ENCODE peak calls at places on chromosomes 7 and 10, in eight cellular contexts. One of them, this sample, is unnamed.
A peak's percentile ranks its signal among the peaks of the same experiment; 100 is the strongest.

GRCh38 chr7:100157334-100158228 is 942 bp downstream of the TRAPPC14 start:
- DNase-seq in HepG2: peak; percentile 85
- DNase-seq in vagina: no peak
- DNase-seq in HCT116: no peak
- DNase-seq in breast epithelium: no peak
- DNase-seq in stomach: no peak
- DNase-seq in IMR-90: peak; percentile 64
- DNase-seq in adrenal gland: peak; percentile 59
- DNase-seq in this sample: no peak

GRCh38 chr7:156028521-156028920 is 216.3 kb upstream of the SHH start:
- DNase-seq in HCT116: no peak
- DNase-seq in IMR-90: no peak
- DNase-seq in breast epithelium: no peak
- DNase-seq in HepG2: no peak
- DNase-seq in adrenal gland: no peak
- DNase-seq in vagina: no peak
- DNase-seq in stomach: no peak
- DNase-seq in this sample: no peak

GRCh38 chr10:126455036-126455765 is 66.9 kb upstream of the ADAM12 start:
- DNase-seq in stomach: no peak
- DNase-seq in vagina: no peak
- DNase-seq in HCT116: no peak
- DNase-seq in HepG2: no peak
- DNase-seq in breast epithelium: no peak
- DNase-seq in IMR-90: no peak
- DNase-seq in adrenal gland: no peak
- DNase-seq in this sample: no peak

GRCh38 chr7:129830949-129831348 is 121.8 kb downstream of the UBE2H start:
- DNase-seq in stomach: no peak
- DNase-seq in adrenal gland: no peak
- DNase-seq in IMR-90: no peak
- DNase-seq in breast epithelium: no peak
- DNase-seq in vagina: no peak
- DNase-seq in HepG2: no peak
- DNase-seq in HCT116: no peak
- DNase-seq in this sample: no peak

GRCh38 chr7:325051-325798 is 35.3 kb downstream of the FOXL3 start:
- DNase-seq in IMR-90: no peak
- DNase-seq in adrenal gland: no peak
- DNase-seq in stomach: no peak
- DNase-seq in HCT116: no peak
- DNase-seq in vagina: no peak
- DNase-seq in HepG2: no peak
- DNase-seq in breast epithelium: no peak
- DNase-seq in this sample: no peak

GRCh38 chr7:148395990-148396716 is 194.4 kb upstream of the C7orf33 start:
- DNase-seq in vagina: no peak
- DNase-seq in IMR-90: no peak
- DNase-seq in breast epithelium: no peak
- DNase-seq in adrenal gland: no peak
- DNase-seq in HepG2: no peak
- DNase-seq in HCT116: no peak
- DNase-seq in stomach: no peak
- DNase-seq in this sample: no peak

GRCh38 chr7:156113733-156114132 is 301.5 kb upstream of the SHH start:
- DNase-seq in IMR-90: no peak
- DNase-seq in HepG2: no peak
- DNase-seq in stomach: no peak
- DNase-seq in adrenal gland: no peak
- DNase-seq in vagina: peak; percentile 46
- DNase-seq in breast epithelium: no peak
- DNase-seq in HCT116: no peak
- DNase-seq in this sample: no peak

GRCh38 chr7:108203433-108204002 is 73.4 kb upstream of the LAMB4 start:
- DNase-seq in vagina: no peak
- DNase-seq in IMR-90: no peak
- DNase-seq in HCT116: no peak
- DNase-seq in breast epithelium: no peak
- DNase-seq in HepG2: no peak
- DNase-seq in adrenal gland: no peak
- DNase-seq in stomach: no peak
- DNase-seq in this sample: no peak

GRCh38 chr7:84913731-84914130 is 273.1 kb downstream of the SEMA3D start:
- DNase-seq in HepG2: no peak
- DNase-seq in vagina: no peak
- DNase-seq in HCT116: no peak
- DNase-seq in stomach: no peak
- DNase-seq in IMR-90: peak; percentile 66
- DNase-seq in breast epithelium: no peak
- DNase-seq in adrenal gland: no peak
- DNase-seq in this sample: no peak

GRCh38 chr7:70294512-70294911 is 696.2 kb downstream of the AUTS2 start:
- DNase-seq in breast epithelium: no peak
- DNase-seq in vagina: no peak
- DNase-seq in IMR-90: no peak
- DNase-seq in HCT116: no peak
- DNase-seq in adrenal gland: no peak
- DNase-seq in stomach: no peak
- DNase-seq in HepG2: no peak
- DNase-seq in this sample: no peak

GRCh38 chr10:48399056-48399541 is 92.6 kb downstream of the MAPK8 start:
- DNase-seq in stomach: no peak
- DNase-seq in HepG2: no peak
- DNase-seq in vagina: no peak
- DNase-seq in adrenal gland: peak; percentile 28
- DNase-seq in HCT116: no peak
- DNase-seq in IMR-90: no peak
- DNase-seq in breast epithelium: no peak
- DNase-seq in this sample: no peak

GRCh38 chr7:124764847-124765400 is 668 bp downstream of the GPR37 start:
- DNase-seq in breast epithelium: peak; percentile 53
- DNase-seq in HepG2: no peak
- DNase-seq in adrenal gland: no peak
- DNase-seq in HCT116: no peak
- DNase-seq in IMR-90: peak; percentile 5
- DNase-seq in vagina: no peak
- DNase-seq in stomach: peak; percentile 35
- DNase-seq in this sample: peak; percentile 56

GRCh38 chr7:106853250-106853908 is 11.7 kb upstream of the PIK3CG start:
- DNase-seq in IMR-90: no peak
- DNase-seq in HepG2: no peak
- DNase-seq in stomach: no peak
- DNase-seq in adrenal gland: no peak
- DNase-seq in breast epithelium: no peak
- DNase-seq in HCT116: no peak
- DNase-seq in vagina: no peak
- DNase-seq in this sample: no peak

GRCh38 chr10:53476650-53477312 is 704.2 kb upstream of the MBL2 start:
- DNase-seq in breast epithelium: no peak
- DNase-seq in IMR-90: no peak
- DNase-seq in adrenal gland: no peak
- DNase-seq in stomach: no peak
- DNase-seq in HepG2: no peak
- DNase-seq in vagina: no peak
- DNase-seq in HCT116: no peak
- DNase-seq in this sample: no peak

GRCh38 chr10:33377658-33378025 is 43.2 kb upstream of the NRP1 start:
- DNase-seq in adrenal gland: no peak
- DNase-seq in HCT116: peak; percentile 10
- DNase-seq in breast epithelium: no peak
- DNase-seq in IMR-90: peak; percentile 48
- DNase-seq in vagina: no peak
- DNase-seq in stomach: no peak
- DNase-seq in HepG2: no peak
- DNase-seq in this sample: no peak

GRCh38 chr7:76047305-76047810 is 442 bp downstream of the STYXL1 start:
- DNase-seq in vagina: no peak
- DNase-seq in stomach: no peak
- DNase-seq in IMR-90: no peak
- DNase-seq in adrenal gland: no peak
- DNase-seq in HepG2: no peak
- DNase-seq in breast epithelium: no peak
- DNase-seq in HCT116: no peak
- DNase-seq in this sample: no peak

GRCh38 chr10:44895280-44895679 is 15.9 kb upstream of the TMEM72 start:
- DNase-seq in vagina: no peak
- DNase-seq in IMR-90: no peak
- DNase-seq in breast epithelium: no peak
- DNase-seq in stomach: no peak
- DNase-seq in adrenal gland: no peak
- DNase-seq in HCT116: no peak
- DNase-seq in HepG2: no peak
- DNase-seq in this sample: no peak

GRCh38 chr7:74138945-74139843 is 35.0 kb upstream of the EIF4H start:
- DNase-seq in HepG2: no peak
- DNase-seq in stomach: no peak
- DNase-seq in adrenal gland: no peak
- DNase-seq in vagina: no peak
- DNase-seq in HCT116: no peak
- DNase-seq in breast epithelium: no peak
- DNase-seq in IMR-90: no peak
- DNase-seq in this sample: no peak

GRCh38 chr10:127587668-127588395 is 38.7 kb downstream of the NPS start:
- DNase-seq in HepG2: no peak
- DNase-seq in IMR-90: no peak
- DNase-seq in breast epithelium: no peak
- DNase-seq in HCT116: no peak
- DNase-seq in adrenal gland: no peak
- DNase-seq in stomach: no peak
- DNase-seq in vagina: no peak
- DNase-seq in this sample: no peak

GRCh38 chr10:75404335-75405200 is 3.0 kb upstream of the ZNF503 start:
- DNase-seq in HCT116: no peak
- DNase-seq in IMR-90: no peak
- DNase-seq in breast epithelium: peak; percentile 54
- DNase-seq in stomach: peak; percentile 56
- DNase-seq in HepG2: peak; percentile 67
- DNase-seq in adrenal gland: peak; percentile 79
- DNase-seq in vagina: no peak
- DNase-seq in this sample: peak; percentile 42

GRCh38 chr10:72171175-72171630 is 44.6 kb upstream of the ANAPC16 start:
- DNase-seq in vagina: no peak
- DNase-seq in stomach: peak; percentile 70
- DNase-seq in breast epithelium: peak; percentile 59
- DNase-seq in HepG2: peak; percentile 17
- DNase-seq in HCT116: peak; percentile 92
- DNase-seq in adrenal gland: peak; percentile 54
- DNase-seq in IMR-90: peak; percentile 68
- DNase-seq in this sample: no peak

GRCh38 chr10:30176182-30176581 is 116.8 kb upstream of the JCAD start:
- DNase-seq in breast epithelium: no peak
- DNase-seq in stomach: no peak
- DNase-seq in adrenal gland: no peak
- DNase-seq in vagina: no peak
- DNase-seq in HCT116: no peak
- DNase-seq in IMR-90: peak; percentile 83
- DNase-seq in HepG2: no peak
- DNase-seq in this sample: no peak

GRCh38 chr10:70753841-70754621 is 31.1 kb downstream of the TBATA start:
- DNase-seq in adrenal gland: no peak
- DNase-seq in IMR-90: peak; percentile 6
- DNase-seq in vagina: no peak
- DNase-seq in stomach: no peak
- DNase-seq in HepG2: no peak
- DNase-seq in HCT116: no peak
- DNase-seq in breast epithelium: no peak
- DNase-seq in this sample: no peak

GRCh38 chr10:17735166-17735941 is 16.6 kb upstream of the TMEM236 start:
- DNase-seq in breast epithelium: no peak
- DNase-seq in stomach: peak; percentile 76
- DNase-seq in adrenal gland: peak; percentile 61
- DNase-seq in HCT116: no peak
- DNase-seq in IMR-90: no peak
- DNase-seq in HepG2: no peak
- DNase-seq in vagina: no peak
- DNase-seq in this sample: no peak
- TF ChIP-seq POLR2A in breast epithelium: no peak
- TF ChIP-seq POLR2A in stomach: no peak
- TF ChIP-seq POLR2A in adrenal gland: no peak
- TF ChIP-seq POLR2A in HCT116: no peak
- TF ChIP-seq POLR2A in IMR-90: no peak
- TF ChIP-seq POLR2A in HepG2: no peak
- TF ChIP-seq POLR2A in vagina: no peak
- TF ChIP-seq POLR2A in this sample: no peak

GRCh38 chr10:46022978-46023702 is 7.3 kb downstream of the NCOA4 start:
- DNase-seq in HCT116: peak; percentile 74
- DNase-seq in breast epithelium: peak; percentile 80
- DNase-seq in stomach: peak; percentile 91
- DNase-seq in HepG2: peak; percentile 92
- DNase-seq in adrenal gland: peak; percentile 96
- DNase-seq in vagina: no peak
- DNase-seq in IMR-90: peak; percentile 93
- DNase-seq in this sample: peak; percentile 99
- TF ChIP-seq POLR2A in HCT116: no peak
- TF ChIP-seq POLR2A in breast epithelium: no peak
- TF ChIP-seq POLR2A in stomach: no peak
- TF ChIP-seq POLR2A in HepG2: peak; percentile 97
- TF ChIP-seq POLR2A in adrenal gland: peak; percentile 48
- TF ChIP-seq POLR2A in vagina: no peak
- TF ChIP-seq POLR2A in IMR-90: peak; percentile 68
- TF ChIP-seq POLR2A in this sample: peak; percentile 94

GRCh38 chr10:22003111-22003963 is at the start of gene DNAJC1:
- DNase-seq in HCT116: peak; percentile 87
- DNase-seq in stomach: peak; percentile 99
- DNase-seq in vagina: no peak
- DNase-seq in breast epithelium: peak; percentile 98
- DNase-seq in adrenal gland: peak; percentile 98
- DNase-seq in IMR-90: peak; percentile 90
- DNase-seq in HepG2: peak; percentile 92
- DNase-seq in this sample: peak; percentile 99
- TF ChIP-seq POLR2A in HCT116: peak; percentile 52
- TF ChIP-seq POLR2A in stomach: peak; percentile 75
- TF ChIP-seq POLR2A in vagina: no peak
- TF ChIP-seq POLR2A in breast epithelium: no peak
- TF ChIP-seq POLR2A in adrenal gland: peak; percentile 63
- TF ChIP-seq POLR2A in IMR-90: peak; percentile 62
- TF ChIP-seq POLR2A in HepG2: peak; percentile 77
- TF ChIP-seq POLR2A in this sample: peak; percentile 95

DNA sequence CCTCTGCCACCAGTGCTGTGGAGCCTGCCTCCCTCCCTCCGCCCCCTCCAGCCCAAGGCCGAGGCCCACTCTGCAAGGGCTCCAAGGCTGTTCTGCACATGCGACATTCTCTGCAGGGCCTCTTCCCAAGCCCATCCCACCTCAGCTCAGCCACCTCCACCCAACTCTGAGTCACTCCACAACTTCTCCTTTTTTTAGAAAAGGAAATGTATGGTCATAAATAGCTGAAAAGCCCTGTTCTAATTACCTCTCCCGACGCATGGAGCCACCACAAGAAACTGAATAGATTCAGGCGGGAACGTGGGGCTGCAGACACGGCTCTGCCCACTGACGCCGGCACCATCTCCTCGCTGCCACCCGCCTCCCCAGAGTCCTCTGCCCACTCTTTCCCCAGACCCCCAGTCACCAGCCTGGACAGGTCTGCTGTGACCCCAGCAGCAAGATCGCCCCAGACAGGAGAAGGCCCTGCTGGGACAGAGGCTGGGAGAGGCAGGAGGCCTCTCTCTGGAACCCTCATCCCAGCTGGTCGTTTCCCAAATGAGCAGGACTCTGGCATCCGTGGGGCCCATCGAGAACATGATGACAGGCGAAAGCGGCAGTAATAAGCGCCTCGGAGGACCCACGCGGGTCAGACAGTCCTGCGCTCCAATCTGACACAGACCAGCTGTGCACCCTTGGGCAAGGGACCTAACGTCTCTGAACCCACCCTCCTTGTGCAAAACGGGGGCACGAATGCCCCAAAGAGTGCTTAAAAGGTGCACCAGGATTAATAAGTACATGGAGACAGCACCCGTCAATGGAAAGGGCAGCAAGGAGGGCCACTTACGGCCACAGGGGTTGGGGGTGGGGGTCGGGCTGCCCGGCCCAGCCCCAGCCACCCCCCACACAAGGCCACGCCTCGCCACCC is 213.7 kb downstream of the MAD1L1 start:
- DNase-seq in vagina: no peak
- DNase-seq in IMR-90: peak; percentile 82
- DNase-seq in adrenal gland: peak; percentile 81
- DNase-seq in HepG2: no peak
- DNase-seq in stomach: no peak
- DNase-seq in breast epithelium: no peak
- DNase-seq in HCT116: no peak
- DNase-seq in this sample: peak; percentile 53
- TF ChIP-seq POLR2A in vagina: no peak
- TF ChIP-seq POLR2A in IMR-90: no peak
- TF ChIP-seq POLR2A in adrenal gland: no peak
- TF ChIP-seq POLR2A in HepG2: no peak
- TF ChIP-seq POLR2A in stomach: no peak
- TF ChIP-seq POLR2A in breast epithelium: no peak
- TF ChIP-seq POLR2A in HCT116: no peak
- TF ChIP-seq POLR2A in this sample: no peak

This sample was measured in right lobe of liver.